ENCODE peak calls at places on chromosomes 5 and 9, in eight cellular contexts. B is GM23338; X is CD8-positive, alpha-beta T cell; T is effector memory CD4-positive, alpha-beta T cell; E is naive thymus-derived CD4-positive, alpha-beta T cell; H is CD4-positive, alpha-beta memory T cell; F is right cardiac atrium; W is neuronal stem cell. L is an unnamed sample. For H3K4me1, the result is how much of the 10 kb centered on the place peaks cover.

GRCh38 chr5:9320652-9321051 is 225.2 kb downstream of the SEMA5A start:
- DNase-seq in B (no peak), X (no peak), T (no peak), E (no peak), H (no peak), F (no peak), W (no peak), L (no peak)

GRCh38 chr5:170277953-170278352 is 19.6 kb downstream of the LCP2 start:
- DNase-seq in B (peak), X (no peak), T (no peak), E (peak), H (no peak), F (no peak), W (no peak), L (no peak)

GRCh38 chr9:122900791-122901190 is 4.4 kb downstream of the RC3H2 start:
- DNase-seq in B (no peak), X (no peak), T (no peak), E (no peak), H (no peak), F (no peak), W (no peak), L (no peak)

GRCh38 chr9:134936762-134937555 is 19.2 kb upstream of the FCN1 start:
- DNase-seq in B (no peak), X (no peak), T (no peak), E (no peak), H (no peak), F (no peak), W (no peak), L (no peak)

GRCh38 chr9:75892168-75892901 is 1.9 kb downstream of the PCSK5 start:
- DNase-seq in B (peak), X (no peak), T (no peak), E (peak), H (no peak), F (peak), W (no peak), L (peak)

GRCh38 chr9:115952667-115953316 is 200.8 kb upstream of the PAPPA start:
- DNase-seq in B (no peak), X (no peak), T (no peak), E (no peak), H (no peak), F (no peak), W (no peak), L (no peak)

GRCh38 chr5:142674438-142675210 is 11.3 kb downstream of the FGF1 start:
- DNase-seq in B (no peak), X (no peak), T (no peak), E (no peak), H (no peak), F (peak), W (no peak), L (no peak)

GRCh38 chr5:142472306-142472951 is 147.6 kb upstream of the SPRY4 start:
- DNase-seq in B (no peak), X (peak), T (peak), E (no peak), H (peak), F (no peak), W (no peak), L (no peak)

GRCh38 chr9:89526667-89527066 is 28.8 kb upstream of the SEMA4D start:
- DNase-seq in B (no peak), X (no peak), T (no peak), E (no peak), H (no peak), F (no peak), W (no peak), L (no peak)

GRCh38 chr9:134783699-134784039 is 96.9 kb upstream of the FCN2 start:
- DNase-seq in B (no peak), X (no peak), T (no peak), E (no peak), H (no peak), F (peak), W (no peak), L (no peak)

GRCh38 chr5:57495285-57495684 is 12.7 kb upstream of the ACTBL2 start:
- DNase-seq in B (no peak), X (no peak), T (no peak), E (peak), H (no peak), F (no peak), W (no peak), L (no peak)

GRCh38 chr9:138117836-138118235 is 240.3 kb downstream of the CACNA1B start:
- DNase-seq in B (no peak), X (no peak), T (no peak), E (no peak), H (no peak), F (peak), W (no peak), L (no peak)

GRCh38 chr5:146111409-146111808 is 6.0 kb upstream of the PLAC8L1 start:
- DNase-seq in B (no peak), X (no peak), T (no peak), E (no peak), H (no peak), F (no peak), W (no peak), L (no peak)

GRCh38 chr9:27933210-27934062 is 360.2 kb upstream of the C9orf72 start:
- DNase-seq in B (no peak), X (no peak), T (no peak), E (no peak), H (no peak), F (no peak), W (no peak), L (no peak)

GRCh38 chr9:104748359-104749031 is 1.0 kb downstream of the NIPSNAP3A start:
- DNase-seq in B (peak), X (no peak), T (no peak), E (no peak), H (no peak), F (no peak), W (no peak), L (no peak)

GRCh38 chr5:18653216-18653752 is 1019.0 kb downstream of the TAF11L14 start:
- DNase-seq in B (no peak), X (no peak), T (no peak), E (no peak), H (no peak), F (no peak), W (no peak), L (no peak)

GRCh38 chr5:18652404-18653215 is 1018.4 kb downstream of the TAF11L14 start:
- DNase-seq in B (no peak), X (no peak), T (no peak), E (no peak), H (no peak), F (no peak), W (no peak), L (no peak)
- H3K4me1 ChIP-seq in B (under half), X (under half), T (under half), E (under half), H (under half), F (under half), W (under half), L (under half)

DNA sequence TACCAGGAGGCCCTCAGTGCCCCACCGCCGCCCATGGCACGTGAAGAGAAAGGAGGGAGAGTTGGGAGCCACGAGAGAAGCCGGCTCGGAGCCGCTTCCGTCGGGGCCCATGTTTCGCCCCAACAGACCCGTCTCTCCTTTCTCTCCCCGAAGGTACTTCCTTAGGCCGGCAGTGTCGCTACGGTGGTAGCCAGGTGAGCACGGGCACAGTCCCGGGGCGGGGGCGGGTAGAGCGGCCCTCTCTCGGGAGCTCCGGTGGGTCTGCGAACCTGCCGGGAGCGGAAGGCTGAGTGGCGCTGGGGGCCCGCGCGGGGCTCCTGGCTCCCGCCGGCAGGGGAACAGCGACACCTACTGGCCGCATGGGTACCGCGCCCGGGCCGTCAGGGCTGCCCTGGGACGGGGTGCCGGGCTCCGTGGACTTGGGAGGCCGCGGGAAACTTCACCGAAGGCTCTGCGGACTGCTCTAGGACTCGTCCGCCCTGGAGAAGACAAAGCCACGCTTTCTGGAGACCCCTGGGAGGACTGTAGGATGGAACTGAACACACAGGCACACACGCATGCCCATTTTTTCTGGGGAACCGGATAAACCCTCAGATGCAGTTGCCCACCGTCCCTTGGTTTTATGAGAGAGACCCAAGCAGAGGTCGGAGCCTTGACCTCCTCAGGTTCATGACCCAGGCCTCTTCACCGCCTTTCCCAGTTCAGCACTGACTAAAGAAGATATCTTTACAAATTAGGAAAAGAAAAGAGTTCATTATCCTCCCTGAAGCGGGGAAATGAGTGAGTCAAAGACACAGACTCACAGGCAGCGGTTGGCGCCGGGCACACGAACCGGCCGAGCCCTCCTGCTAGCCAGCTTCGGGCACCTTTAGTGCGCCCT is 202.5 kb downstream of the MEF2C start:
- DNase-seq in B (peak), X (peak), T (peak), E (peak), H (peak), F (peak), W (no peak), L (peak)
- H3K4me3 ChIP-seq in B (peak), X (peak), T (peak), E (peak), H (no peak), F (peak), W (peak), L (peak)

DNA sequence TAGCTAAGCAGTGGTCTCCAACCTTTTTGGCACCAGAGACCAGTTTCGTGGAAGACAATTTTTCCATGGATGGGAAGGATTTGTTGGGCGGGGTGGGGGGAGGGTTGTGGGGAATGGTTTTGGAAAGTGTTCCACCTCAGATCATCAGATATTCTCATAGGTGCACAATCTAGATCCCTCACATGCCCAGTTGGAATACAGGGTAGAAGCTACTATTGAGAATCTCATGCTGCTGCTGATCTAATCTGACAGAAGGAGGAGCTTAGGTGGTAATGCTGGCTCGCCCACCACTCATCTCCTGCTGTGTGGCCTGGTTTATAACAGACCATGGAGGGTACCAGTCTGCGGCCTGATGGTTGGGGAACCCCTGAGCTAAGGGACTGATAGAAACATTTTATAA is 662.7 kb upstream of the RGMB start:
- DNase-seq in B (no peak), X (no peak), T (no peak), E (no peak), H (no peak), F (no peak), W (no peak), L (no peak)
- H3K27ac ChIP-seq in B (no peak), X (no peak), T (no peak), E (no peak), H (no peak), F (no peak), W (no peak), L (no peak)

GRCh38 chr5:90231688-90232087 is 177.9 kb downstream of the CETN3 start:
- DNase-seq in B (no peak), X (no peak), T (no peak), E (no peak), H (no peak), F (no peak), W (no peak), L (no peak)
- H3K4me1 ChIP-seq in B (under half), X (under half), T (under half), E (under half), H (under half), F (under half), W (under half), L (under half)

GRCh38 chr9:92276223-92277007 is 17.1 kb downstream of the IARS1 start:
- DNase-seq in B (no peak), X (no peak), T (no peak), E (no peak), H (no peak), F (no peak), W (no peak), L (no peak)

GRCh38 chr9:92275541-92275940 is 18.0 kb downstream of the IARS1 start:
- DNase-seq in B (no peak), X (no peak), T (no peak), E (no peak), H (no peak), F (no peak), W (no peak), L (no peak)

GRCh38 chr9:92279302-92279701 is 14.2 kb downstream of the IARS1 start:
- DNase-seq in B (no peak), X (no peak), T (no peak), E (no peak), H (no peak), F (no peak), W (no peak), L (no peak)

GRCh38 chr9:92278117-92278516 is 15.4 kb downstream of the IARS1 start:
- DNase-seq in B (no peak), X (no peak), T (no peak), E (no peak), H (no peak), F (no peak), W (no peak), L (no peak)
- H3K4me3 ChIP-seq in B (no peak), X (no peak), T (no peak), E (no peak), H (no peak), F (no peak), W (no peak), L (no peak)

GRCh38 chr9:111601237-111602018 is 2.0 kb upstream of the PTGR1 start:
- DNase-seq in B (no peak), X (no peak), T (no peak), E (no peak), H (no peak), F (no peak), W (no peak), L (no peak)
- H3K27ac ChIP-seq in B (no peak), X (no peak), T (no peak), E (no peak), H (no peak), F (no peak), W (no peak), L (no peak)

DNA sequence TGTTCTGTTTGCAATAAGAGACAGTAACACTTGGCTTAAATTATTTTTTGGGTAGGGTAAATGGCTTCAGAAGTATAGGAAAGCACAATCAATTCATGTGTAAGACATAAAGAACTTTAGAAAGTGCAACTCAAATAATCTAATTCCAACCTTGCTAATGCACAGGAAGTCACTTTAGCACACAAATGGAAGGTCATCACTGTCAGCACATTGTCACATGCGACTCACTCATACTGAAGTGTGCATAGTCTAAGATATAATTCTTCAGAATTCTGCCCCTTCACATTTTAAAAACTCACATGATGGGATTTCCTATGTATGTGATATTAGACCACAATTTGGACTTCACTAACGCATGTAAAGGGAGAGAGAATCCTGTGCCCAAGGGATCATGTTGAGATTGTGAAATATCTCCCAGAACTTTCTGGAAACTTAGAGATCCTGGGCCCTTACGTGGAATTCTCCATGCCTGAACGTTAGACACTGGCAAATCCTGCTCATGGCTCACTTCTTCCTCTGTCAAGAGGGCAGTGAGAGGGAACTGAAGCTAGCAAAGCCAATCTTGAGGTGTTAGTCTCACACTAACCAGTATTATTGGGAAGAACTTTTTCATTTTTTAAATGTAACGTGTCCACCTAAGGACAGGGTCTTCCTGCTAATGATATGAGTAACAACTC is 403.2 kb upstream of the PTGER4 start:
- DNase-seq in B (no peak), X (no peak), T (no peak), E (no peak), H (no peak), F (no peak), W (no peak), L (no peak)
- H3K4me1 ChIP-seq in B (under half), X (under half), T (under half), E (under half), H (under half), F (under half), W (under half), L (under half)

L was measured in pancreas.